ENCODE peak calls at places on chromosomes 2 and 18, in nine cellular contexts. L is thoracic aorta, Z is AG04450, J is fibroblast of lung, Y is heart right ventricle, Q is endodermal cell, G is cardiac muscle cell, S is fibroblast of mammary gland, C is fibroblast of villous mesenchyme. A is an unnamed sample.

GRCh38 chr2:3595985-3596384 is 1.1 kb downstream of the COLEC11 start:
- DNase-seq in L (no peak), Z (no peak), J (no peak), Y (no peak), Q (no peak), G (no peak), S (no peak), C (no peak), A (no peak)

GRCh38 chr2:102336502-102336945 is 19.1 kb upstream of the IL18R1 start:
- DNase-seq in L (no peak), Z (no peak), J (no peak), Y (peak), Q (no peak), G (peak), S (peak), C (peak), A (no peak)

GRCh38 chr2:240585681-240586197 is 795 bp upstream of the CAPN10 start:
- DNase-seq in L (no peak), Z (no peak), J (no peak), Y (no peak), Q (no peak), G (no peak), S (no peak), C (no peak), A (no peak)

GRCh38 chr2:10476723-10477442 is 28.8 kb upstream of the ODC1 start:
- DNase-seq in L (no peak), Z (no peak), J (no peak), Y (no peak), Q (no peak), G (no peak), S (no peak), C (no peak), A (no peak)

GRCh38 chr2:26555246-26556133 is 77.6 kb upstream of the OTOF start:
- DNase-seq in L (no peak), Z (no peak), J (no peak), Y (no peak), Q (peak), G (peak), S (no peak), C (no peak), A (no peak)

GRCh38 chr2:77284353-77284752 is 237.8 kb downstream of the LRRTM4 start:
- DNase-seq in L (no peak), Z (no peak), J (no peak), Y (no peak), Q (no peak), G (no peak), S (no peak), C (no peak), A (no peak)

GRCh38 chr18:38940863-38941531 is 1375.4 kb upstream of the CELF4 start:
- DNase-seq in L (no peak), Z (no peak), J (peak), Y (no peak), Q (no peak), G (peak), S (peak), C (no peak), A (no peak)

GRCh38 chr2:160077912-160078585 is 15.6 kb upstream of the PLA2R1 start:
- DNase-seq in L (no peak), Z (no peak), J (no peak), Y (no peak), Q (no peak), G (no peak), S (no peak), C (no peak), A (no peak)

GRCh38 chr2:55365303-55365702 is 54.4 kb downstream of the CCDC88A start:
- DNase-seq in L (no peak), Z (no peak), J (peak), Y (no peak), Q (no peak), G (no peak), S (no peak), C (no peak), A (no peak)

GRCh38 chr2:9877726-9878125 is 34.5 kb downstream of the TAF1B start:
- DNase-seq in L (no peak), Z (no peak), J (no peak), Y (no peak), Q (no peak), G (no peak), S (no peak), C (no peak), A (no peak)

GRCh38 chr2:112216158-112216557 is 38.7 kb downstream of the ZC3H8 start:
- DNase-seq in L (no peak), Z (no peak), J (peak), Y (no peak), Q (no peak), G (peak), S (peak), C (peak), A (no peak)

GRCh38 chr2:105774781-105775337 is 30.1 kb downstream of the NCK2 start:
- DNase-seq in L (no peak), Z (no peak), J (no peak), Y (no peak), Q (no peak), G (no peak), S (no peak), C (no peak), A (no peak)

GRCh38 chr2:2018713-2019410 is 274.5 kb upstream of the PXDN start:
- DNase-seq in L (no peak), Z (no peak), J (peak), Y (no peak), Q (peak), G (no peak), S (no peak), C (no peak), A (no peak)

GRCh38 chr2:218036371-218036770 is 32.7 kb upstream of the RUFY4 start:
- DNase-seq in L (no peak), Z (no peak), J (no peak), Y (no peak), Q (peak), G (no peak), S (no peak), C (peak), A (no peak)

GRCh38 chr2:94997981-94998920 is 27.3 kb upstream of the MAL start:
- DNase-seq in L (no peak), Z (no peak), J (no peak), Y (no peak), Q (peak), G (no peak), S (no peak), C (no peak), A (no peak)

GRCh38 chr18:42137671-42138375 is 182.8 kb downstream of the PIK3C3 start:
- DNase-seq in L (no peak), Z (no peak), J (no peak), Y (no peak), Q (no peak), G (no peak), S (no peak), C (no peak), A (no peak)

GRCh38 chr2:55017880-55018279 is 32.4 kb downstream of the RTN4 start:
- DNase-seq in L (no peak), Z (no peak), J (no peak), Y (no peak), Q (no peak), G (no peak), S (no peak), C (no peak), A (no peak)

GRCh38 chr2:146730882-146731281 is 1113.9 kb upstream of the ACVR2A start:
- DNase-seq in L (no peak), Z (no peak), J (peak), Y (no peak), Q (no peak), G (peak), S (peak), C (peak), A (no peak)

GRCh38 chr2:44772670-44773378 is 168.7 kb upstream of the SIX3 start:
- DNase-seq in L (no peak), Z (no peak), J (no peak), Y (no peak), Q (no peak), G (no peak), S (no peak), C (no peak), A (no peak)

GRCh38 chr2:233198026-233198425 is 53.4 kb upstream of the ATG16L1 start:
- DNase-seq in L (no peak), Z (no peak), J (no peak), Y (no peak), Q (no peak), G (no peak), S (no peak), C (no peak), A (no peak)

GRCh38 chr2:86393521-86394490 is 47.4 kb upstream of the KDM3A start:
- DNase-seq in L (no peak), Z (no peak), J (peak), Y (no peak), Q (no peak), G (peak), S (peak), C (no peak), A (no peak)

GRCh38 chr2:235951980-235952379 is 216.2 kb downstream of the GBX2 start:
- DNase-seq in L (no peak), Z (no peak), J (peak), Y (no peak), Q (no peak), G (no peak), S (no peak), C (peak), A (no peak)

GRCh38 chr2:54704688-54705605 is 18.5 kb upstream of the EML6 start:
- DNase-seq in L (no peak), Z (no peak), J (peak), Y (no peak), Q (no peak), G (peak), S (peak), C (peak), A (no peak)

GRCh38 chr18:71784777-71785176 is 759.4 kb downstream of the CBLN2 start:
- DNase-seq in L (no peak), Z (no peak), J (no peak), Y (no peak), Q (peak), G (peak), S (peak), C (no peak), A (no peak)

GRCh38 chr2:45008296-45009129 is 739 bp downstream of the SIX2 start:
- DNase-seq in L (no peak), Z (no peak), J (peak), Y (peak), Q (peak), G (peak), S (no peak), C (no peak), A (no peak)

GRCh38 chr2:58702302-58702696 is 461.2 kb upstream of the FANCL start:
- DNase-seq in L (no peak), Z (no peak), J (peak), Y (no peak), Q (peak), G (peak), S (no peak), C (no peak), A (no peak)

GRCh38 chr18:28961669-28962228 is 784.8 kb upstream of the CDH2 start:
- DNase-seq in L (no peak), Z (peak), J (peak), Y (no peak), Q (peak), G (peak), S (peak), C (peak), A (no peak)
- TF ChIP-seq CTCF in L (no peak), Z (peak), J (peak), Y (peak), Q (peak), G (peak), S (peak), C (peak), A (peak)

DNA sequence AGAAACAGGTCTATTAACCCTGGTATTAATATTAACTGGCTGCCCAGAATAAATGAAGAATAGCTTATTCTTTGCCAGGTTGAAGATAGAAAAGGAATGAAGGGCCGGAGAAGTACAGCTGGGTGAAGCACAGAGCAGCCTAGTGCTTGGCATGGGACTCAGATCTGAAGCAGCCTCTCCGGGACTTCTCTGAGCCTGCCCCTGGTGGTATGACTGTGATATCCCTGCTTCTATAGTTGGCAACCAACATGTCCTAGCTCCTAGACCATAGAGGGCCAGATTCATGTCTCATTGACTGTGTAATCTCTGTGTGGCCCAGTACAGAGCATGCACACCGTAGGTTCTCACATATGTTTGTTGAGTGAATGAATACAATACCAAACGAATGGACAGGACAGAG is 107.8 kb downstream of the MSH2 start:
- DNase-seq in L (no peak), Z (no peak), J (no peak), Y (no peak), Q (peak), G (no peak), S (no peak), C (no peak), A (no peak)
- TF ChIP-seq CTCF in L (no peak), Z (no peak), J (no peak), Y (no peak), Q (peak), G (no peak), S (peak), C (no peak), A (no peak)

DNA sequence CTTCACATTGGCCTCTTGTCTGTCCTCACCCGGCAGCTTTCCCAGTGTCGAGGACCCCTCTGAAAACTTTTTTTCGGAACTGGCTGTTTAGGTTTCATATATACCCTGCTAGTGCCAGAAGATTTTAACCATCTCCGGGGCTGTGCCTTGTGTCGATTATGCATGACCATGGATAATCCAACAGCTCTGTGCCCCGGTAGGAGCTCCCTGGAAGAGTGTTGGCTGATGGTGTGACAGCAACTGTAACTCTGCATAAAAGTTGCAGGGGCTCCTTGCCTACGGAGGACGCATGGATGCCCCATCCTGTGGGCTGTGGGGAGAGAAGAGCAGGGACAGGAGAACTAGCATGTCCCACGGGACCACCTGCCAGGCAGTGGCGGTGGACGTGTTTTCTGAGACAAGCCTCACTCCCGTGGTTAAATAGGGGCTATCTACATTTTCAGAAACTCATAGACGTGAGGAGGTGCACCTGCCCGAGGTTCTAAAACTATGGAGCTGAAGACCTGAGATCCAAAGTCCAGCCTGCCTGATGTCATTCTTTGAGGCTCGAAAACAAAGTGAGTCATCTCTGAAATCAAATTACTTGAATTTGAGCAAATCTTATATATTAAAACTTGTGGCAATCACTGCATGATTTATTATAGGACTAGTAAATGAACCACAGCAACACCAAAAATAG is 437.2 kb upstream of the HS6ST1 start:
- DNase-seq in L (no peak), Z (no peak), J (no peak), Y (no peak), Q (no peak), G (no peak), S (no peak), C (no peak), A (no peak)
- TF ChIP-seq CTCF in L (no peak), Z (no peak), J (no peak), Y (no peak), Q (no peak), G (no peak), S (no peak), C (no peak), A (no peak)

GRCh38 chr2:16619576-16620245 is 45.9 kb downstream of the CYRIA start:
- DNase-seq in L (no peak), Z (no peak), J (no peak), Y (no peak), Q (no peak), G (no peak), S (no peak), C (no peak), A (no peak)

GRCh38 chr2:16615687-16616615 is 49.7 kb downstream of the CYRIA start:
- DNase-seq in L (no peak), Z (no peak), J (no peak), Y (peak), Q (peak), G (no peak), S (no peak), C (no peak), A (no peak)

GRCh38 chr2:16615246-16615645 is 50.4 kb downstream of the CYRIA start:
- DNase-seq in L (no peak), Z (no peak), J (no peak), Y (no peak), Q (no peak), G (no peak), S (no peak), C (no peak), A (no peak)

GRCh38 chr2:16620590-16620989 is 45.0 kb downstream of the CYRIA start:
- DNase-seq in L (no peak), Z (no peak), J (no peak), Y (no peak), Q (no peak), G (no peak), S (no peak), C (no peak), A (no peak)

GRCh38 chr2:16617282-16618266 is 48.1 kb downstream of the CYRIA start:
- DNase-seq in L (no peak), Z (no peak), J (peak), Y (no peak), Q (peak), G (peak), S (peak), C (peak), A (no peak)
- TF ChIP-seq CTCF in L (peak), Z (peak), J (peak), Y (peak), Q (peak), G (peak), S (peak), C (peak), A (no peak)

DNA sequence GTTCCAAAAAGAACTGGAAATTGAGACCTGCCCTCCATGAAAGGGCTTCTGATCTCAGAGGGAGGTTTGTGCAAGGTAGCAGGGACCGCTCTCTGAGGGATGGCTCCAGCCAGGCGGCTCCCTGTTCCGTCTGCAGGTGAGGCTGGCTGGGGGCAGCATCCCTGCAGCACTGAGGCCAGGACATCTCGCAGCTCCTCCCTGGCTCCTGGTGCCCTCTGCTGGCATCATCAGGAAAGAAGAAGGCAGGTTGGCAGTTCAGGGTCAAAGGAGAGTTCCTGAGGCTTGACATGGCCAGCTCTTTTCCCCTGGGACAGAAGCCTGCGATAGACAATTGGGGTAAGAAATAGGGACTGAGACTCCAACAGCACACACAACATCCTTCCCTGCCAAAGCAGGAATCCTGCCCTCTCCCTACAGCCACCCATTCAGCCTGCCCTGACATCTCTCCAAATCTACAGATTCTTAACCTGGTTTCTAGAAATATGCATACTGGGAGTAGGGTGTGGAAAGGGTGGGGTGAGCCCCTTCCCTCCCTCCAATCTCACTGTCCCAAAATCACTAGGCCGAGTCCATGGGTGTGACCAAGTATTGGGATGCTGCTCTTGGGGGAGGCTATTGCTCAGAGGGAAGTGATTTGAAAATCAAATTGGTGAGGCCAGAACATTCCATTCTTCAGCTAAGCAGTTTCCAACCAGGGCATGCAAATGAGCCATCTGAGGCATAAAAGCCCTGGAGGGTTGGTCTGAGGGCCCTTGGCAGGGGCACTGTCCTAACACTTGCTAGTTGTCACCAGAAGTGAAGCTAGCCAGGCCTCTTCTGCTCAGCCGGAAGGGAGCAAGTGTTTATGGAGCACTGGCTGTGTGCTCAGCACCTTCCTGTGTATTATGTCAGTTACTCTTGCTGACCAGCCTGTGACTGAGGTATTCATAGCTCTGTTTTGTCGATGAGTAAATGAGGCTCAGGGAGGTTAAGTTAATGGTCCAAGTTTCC is 185.4 kb downstream of the TFCP2L1 start:
- DNase-seq in L (no peak), Z (no peak), J (no peak), Y (no peak), Q (peak), G (no peak), S (no peak), C (no peak), A (no peak)
- TF ChIP-seq CTCF in L (no peak), Z (peak), J (peak), Y (peak), Q (peak), G (peak), S (peak), C (peak), A (no peak)

A was measured in natural killer cell.